ENCODE peak calls at places on chromosomes 12 and 14, in four cellular contexts. V, Y, A and X are unnamed samples.

GRCh38 chr12:70733385-70733784 is 96.2 kb upstream of the PTPRB start:
- DNase-seq in A (no peak), Y (peak; percentile 27), V (no peak), X (no peak)

GRCh38 chr14:103551338-103551762 is 11.1 kb downstream of the BAG5 start:
- DNase-seq in A (peak; percentile 60), Y (no peak), V (no peak), X (peak; percentile 86)

GRCh38 chr14:64464695-64465094 is 604 bp upstream of the AKAP5 start:
- DNase-seq in Y (no peak), V (no peak), A (no peak), X (no peak)

GRCh38 chr14:99752486-99753121 is 40.6 kb upstream of the EML1 start:
- DNase-seq in V (no peak), Y (peak; percentile 33), A (no peak), X (no peak)

GRCh38 chr12:92439397-92439779 is 263.4 kb upstream of the PLEKHG7 start:
- DNase-seq in A (no peak), Y (no peak), V (no peak), X (no peak)

GRCh38 chr14:44372807-44373497 is 134.1 kb downstream of the FSCB start:
- DNase-seq in A (no peak), V (no peak), Y (no peak), X (no peak)

GRCh38 chr12:80698266-80698665 is 9.2 kb upstream of the MYF6 start:
- DNase-seq in A (no peak), V (no peak), Y (no peak), X (no peak)

GRCh38 chr12:54304187-54304810 is 3.5 kb upstream of the NFE2 start:
- DNase-seq in V (no peak), A (peak; percentile 49), Y (no peak), X (peak; percentile 69)

GRCh38 chr12:42140901-42141300 is 3.8 kb downstream of the GXYLT1 start:
- DNase-seq in V (no peak), A (no peak), Y (no peak), X (no peak)

GRCh38 chr14:100665518-100666032 is 61.1 kb upstream of the DLK1 start:
- DNase-seq in V (no peak), A (peak; percentile 82), Y (no peak), X (peak; percentile 47)

GRCh38 chr12:88854260-88854659 is 274.0 kb upstream of the KITLG start:
- DNase-seq in A (no peak), Y (no peak), V (no peak), X (no peak)

GRCh38 chr12:70011353-70011752 is 186.3 kb downstream of the MYRFL start:
- DNase-seq in Y (no peak), V (no peak), A (no peak), X (no peak)

GRCh38 chr12:12582193-12582881 is 19.7 kb upstream of the DUSP16 start:
- DNase-seq in V (no peak), A (no peak), Y (no peak), X (no peak)

GRCh38 chr12:18492372-18493025 is 231.2 kb downstream of the PIK3C2G start:
- DNase-seq in V (no peak), Y (no peak), A (no peak), X (no peak)

GRCh38 chr14:97641827-97642226 is 844.6 kb downstream of the VRK1 start:
- DNase-seq in V (no peak), A (no peak), Y (no peak), X (peak; percentile 11)

GRCh38 chr14:22432348-22432976 is 156.6 kb downstream of the DAD1 start:
- DNase-seq in A (no peak), V (no peak), Y (peak; percentile 18), X (no peak)

GRCh38 chr12:46342562-46343033 is 30.0 kb downstream of the SLC38A2 start:
- DNase-seq in V (no peak), A (no peak), Y (no peak), X (no peak)

GRCh38 chr12:47370421-47370820 is 290.7 kb upstream of the AMIGO2 start:
- DNase-seq in A (no peak), Y (no peak), V (no peak), X (no peak)

GRCh38 chr12:52566847-52567291 is 6.8 kb downstream of the KRT74 start:
- DNase-seq in V (no peak), Y (no peak), A (no peak), X (no peak)

GRCh38 chr14:89740241-89740640 is 214.3 kb downstream of the EFCAB11 start:
- DNase-seq in V (no peak), Y (no peak), A (no peak), X (no peak)

GRCh38 chr12:130364578-130364977 is 26.9 kb downstream of the PIWIL1 start:
- DNase-seq in Y (no peak), V (no peak), A (no peak), X (no peak)

GRCh38 chr14:50056457-50056856 is 59.9 kb downstream of the VCPKMT start:
- DNase-seq in Y (no peak), V (no peak), A (no peak), X (no peak)

GRCh38 chr14:51872396-51872795 is 12.0 kb downstream of the GNG2 start:
- DNase-seq in A (no peak), Y (no peak), V (no peak), X (no peak)

GRCh38 chr12:34298176-34298970 is 276.1 kb downstream of the ALG10 start:
- DNase-seq in A (peak; percentile 32), V (no peak), Y (no peak), X (peak; percentile 17)

GRCh38 chr14:64639340-64639821 is 64.8 kb upstream of the PLEKHG3 start:
- DNase-seq in A (no peak), Y (no peak), V (no peak), X (no peak)

GRCh38 chr12:6550294-6551062 is 5.4 kb downstream of the IFFO1 start:
- DNase-seq in A (no peak), V (no peak), Y (no peak), X (no peak)

GRCh38 chr12:11793896-11794295 is 144.4 kb downstream of the ETV6 start:
- DNase-seq in Y (no peak), A (no peak), V (no peak), X (no peak)

GRCh38 chr12:4015225-4016076 is 142.3 kb upstream of the PARP11 start:
- DNase-seq in A (no peak), V (no peak), Y (no peak), X (no peak)

GRCh38 chr12:28602760-28603638 is 412.7 kb downstream of the CCDC91 start:
- DNase-seq in A (no peak), Y (no peak), V (no peak), X (no peak)

GRCh38 chr12:131112016-131112415 is 158.3 kb downstream of the ADGRD1 start:
- DNase-seq in V (no peak), A (peak; percentile 15), Y (no peak), X (peak; percentile 12)

GRCh38 chr12:108833757-108834472 is 23.5 kb downstream of the SSH1 start:
- DNase-seq in Y (no peak), V (no peak), A (no peak), X (peak; percentile 78)

GRCh38 chr14:64080452-64080851 is 213.7 kb downstream of the ESR2 start:
- DNase-seq in A (no peak), V (no peak), Y (no peak), X (no peak)

GRCh38 chr12:60394680-60395079 is 798.9 kb downstream of the SLC16A7 start:
- DNase-seq in Y (no peak), V (no peak), A (no peak), X (no peak)

GRCh38 chr12:70831538-70831937 is 89.0 kb downstream of the PTPRR start:
- DNase-seq in A (peak; percentile 32), V (no peak), Y (no peak), X (no peak)

GRCh38 chr12:9760699-9761406 is at the start of gene CD69:
- DNase-seq in Y (no peak), V (peak; percentile 31), A (no peak), X (no peak)

GRCh38 chr14:58731465-58732330 is 93.9 kb downstream of the DACT1 start:
- DNase-seq in A (no peak), V (no peak), Y (no peak), X (no peak)

GRCh38 chr12:15446798-15447197 is 124.5 kb downstream of the PTPRO start:
- DNase-seq in A (peak; percentile 42), Y (no peak), V (no peak), X (no peak)

GRCh38 chr14:24196071-24197061 is 1.1 kb upstream of the TM9SF1 start:
- DNase-seq in V (no peak), Y (no peak), A (no peak), X (no peak)

GRCh38 chr14:92546347-92547053 is 32.9 kb downstream of the RIN3 start:
- DNase-seq in A (no peak), V (no peak), Y (no peak), X (no peak)